ENCODE peak calls at places on chromosomes 16 and 17, in ten cellular contexts. One of them, this sample, is unnamed.

GRCh38 chr16:84448444-84448843 is 56.0 kb downstream of the MEAK7 start:
- DNase-seq in left ventricle myocardium inferior: no peak
- DNase-seq in right lobe of liver: no peak
- DNase-seq in IMR-90: no peak
- DNase-seq in brain microvascular endothelial cell: no peak
- DNase-seq in thoracic aorta: no peak
- DNase-seq in kidney: no peak
- DNase-seq in ovary: peak; percentile 19
- DNase-seq in dorsolateral prefrontal cortex: no peak
- DNase-seq in CD8-positive, alpha-beta T cell: no peak
- DNase-seq in this sample: peak; percentile 21

GRCh38 chr17:80851277-80851925 is 140.2 kb upstream of the CHMP6 start:
- DNase-seq in right lobe of liver: no peak
- DNase-seq in thoracic aorta: no peak
- DNase-seq in IMR-90: no peak
- DNase-seq in left ventricle myocardium inferior: no peak
- DNase-seq in brain microvascular endothelial cell: no peak
- DNase-seq in CD8-positive, alpha-beta T cell: no peak
- DNase-seq in dorsolateral prefrontal cortex: no peak
- DNase-seq in kidney: peak; percentile 47
- DNase-seq in ovary: peak; percentile 21
- DNase-seq in this sample: peak; percentile 30

GRCh38 chr16:58236231-58236690 is 38.4 kb upstream of the CSNK2A2 start:
- DNase-seq in CD8-positive, alpha-beta T cell: peak; percentile 72
- DNase-seq in brain microvascular endothelial cell: peak; percentile 63
- DNase-seq in ovary: peak; percentile 55
- DNase-seq in kidney: peak; percentile 80
- DNase-seq in dorsolateral prefrontal cortex: peak; percentile 68
- DNase-seq in thoracic aorta: peak; percentile 28
- DNase-seq in IMR-90: peak; percentile 51
- DNase-seq in left ventricle myocardium inferior: peak; percentile 61
- DNase-seq in right lobe of liver: peak; percentile 65
- DNase-seq in this sample: peak; percentile 74

GRCh38 chr16:30532285-30533145 is 2.1 kb downstream of the ZNF747 start:
- DNase-seq in right lobe of liver: no peak
- DNase-seq in left ventricle myocardium inferior: no peak
- DNase-seq in ovary: no peak
- DNase-seq in thoracic aorta: no peak
- DNase-seq in brain microvascular endothelial cell: no peak
- DNase-seq in kidney: peak; percentile 70
- DNase-seq in IMR-90: no peak
- DNase-seq in dorsolateral prefrontal cortex: no peak
- DNase-seq in CD8-positive, alpha-beta T cell: no peak
- DNase-seq in this sample: no peak

GRCh38 chr16:13036600-13036999 is 135.2 kb downstream of the SHISA9 start:
- DNase-seq in dorsolateral prefrontal cortex: no peak
- DNase-seq in CD8-positive, alpha-beta T cell: no peak
- DNase-seq in IMR-90: peak; percentile 11
- DNase-seq in brain microvascular endothelial cell: peak; percentile 9
- DNase-seq in left ventricle myocardium inferior: peak; percentile 19
- DNase-seq in kidney: no peak
- DNase-seq in thoracic aorta: no peak
- DNase-seq in ovary: no peak
- DNase-seq in right lobe of liver: peak; percentile 38
- DNase-seq in this sample: no peak

GRCh38 chr16:67694611-67695010 is 24.5 kb downstream of the GFOD2 start:
- DNase-seq in kidney: no peak
- DNase-seq in CD8-positive, alpha-beta T cell: no peak
- DNase-seq in dorsolateral prefrontal cortex: no peak
- DNase-seq in thoracic aorta: no peak
- DNase-seq in left ventricle myocardium inferior: no peak
- DNase-seq in brain microvascular endothelial cell: no peak
- DNase-seq in IMR-90: no peak
- DNase-seq in right lobe of liver: no peak
- DNase-seq in ovary: no peak
- DNase-seq in this sample: no peak

GRCh38 chr16:57643166-57643813 is 14.9 kb downstream of the ADGRG1 start:
- DNase-seq in left ventricle myocardium inferior: no peak
- DNase-seq in brain microvascular endothelial cell: peak; percentile 6
- DNase-seq in dorsolateral prefrontal cortex: no peak
- DNase-seq in kidney: no peak
- DNase-seq in thoracic aorta: no peak
- DNase-seq in CD8-positive, alpha-beta T cell: no peak
- DNase-seq in IMR-90: peak; percentile 70
- DNase-seq in ovary: no peak
- DNase-seq in right lobe of liver: no peak
- DNase-seq in this sample: peak; percentile 78

GRCh38 chr17:2090804-2091534 is 36.1 kb downstream of the HIC1 start:
- DNase-seq in dorsolateral prefrontal cortex: no peak
- DNase-seq in IMR-90: peak; percentile 97
- DNase-seq in left ventricle myocardium inferior: peak; percentile 64
- DNase-seq in kidney: peak; percentile 84
- DNase-seq in thoracic aorta: no peak
- DNase-seq in right lobe of liver: no peak
- DNase-seq in CD8-positive, alpha-beta T cell: no peak
- DNase-seq in ovary: peak; percentile 67
- DNase-seq in brain microvascular endothelial cell: peak; percentile 94
- DNase-seq in this sample: no peak

GRCh38 chr17:57911834-57912673 is 43.2 kb downstream of the CUEDC1 start:
- DNase-seq in CD8-positive, alpha-beta T cell: no peak
- DNase-seq in left ventricle myocardium inferior: peak; percentile 94
- DNase-seq in right lobe of liver: peak; percentile 83
- DNase-seq in thoracic aorta: peak; percentile 76
- DNase-seq in IMR-90: no peak
- DNase-seq in kidney: peak; percentile 94
- DNase-seq in brain microvascular endothelial cell: no peak
- DNase-seq in ovary: peak; percentile 82
- DNase-seq in dorsolateral prefrontal cortex: peak; percentile 84
- DNase-seq in this sample: peak; percentile 89

GRCh38 chr16:23597003-23597756 is 1.1 kb upstream of the NDUFAB1 start:
- DNase-seq in right lobe of liver: no peak
- DNase-seq in ovary: no peak
- DNase-seq in brain microvascular endothelial cell: no peak
- DNase-seq in kidney: no peak
- DNase-seq in CD8-positive, alpha-beta T cell: no peak
- DNase-seq in left ventricle myocardium inferior: peak; percentile 19
- DNase-seq in IMR-90: no peak
- DNase-seq in dorsolateral prefrontal cortex: no peak
- DNase-seq in thoracic aorta: no peak
- DNase-seq in this sample: no peak

GRCh38 chr17:51166198-51166986 is at the start of gene NME2:
- DNase-seq in brain microvascular endothelial cell: peak; percentile 74
- DNase-seq in left ventricle myocardium inferior: peak; percentile 91
- DNase-seq in ovary: peak; percentile 94
- DNase-seq in thoracic aorta: peak; percentile 60
- DNase-seq in kidney: peak; percentile 96
- DNase-seq in right lobe of liver: peak; percentile 93
- DNase-seq in dorsolateral prefrontal cortex: peak; percentile 57
- DNase-seq in CD8-positive, alpha-beta T cell: peak; percentile 81
- DNase-seq in IMR-90: peak; percentile 77
- DNase-seq in this sample: peak; percentile 97

GRCh38 chr17:28227278-28228108 is 91.5 kb upstream of the TMEM97 start:
- DNase-seq in dorsolateral prefrontal cortex: no peak
- DNase-seq in kidney: peak; percentile 91
- DNase-seq in IMR-90: no peak
- DNase-seq in brain microvascular endothelial cell: peak; percentile 32
- DNase-seq in left ventricle myocardium inferior: no peak
- DNase-seq in right lobe of liver: peak; percentile 71
- DNase-seq in CD8-positive, alpha-beta T cell: no peak
- DNase-seq in thoracic aorta: no peak
- DNase-seq in ovary: peak; percentile 79
- DNase-seq in this sample: peak; percentile 91

GRCh38 chr16:84144301-84144858 is 597 bp downstream of the HSDL1 start:
- DNase-seq in brain microvascular endothelial cell: no peak
- DNase-seq in CD8-positive, alpha-beta T cell: peak; percentile 63
- DNase-seq in kidney: peak; percentile 81
- DNase-seq in dorsolateral prefrontal cortex: no peak
- DNase-seq in IMR-90: peak; percentile 5
- DNase-seq in right lobe of liver: peak; percentile 46
- DNase-seq in thoracic aorta: no peak
- DNase-seq in left ventricle myocardium inferior: peak; percentile 32
- DNase-seq in ovary: peak; percentile 50
- DNase-seq in this sample: peak; percentile 76

GRCh38 chr17:81912441-81913309 is 1.5 kb upstream of the PCYT2 start:
- DNase-seq in IMR-90: no peak
- DNase-seq in kidney: no peak
- DNase-seq in dorsolateral prefrontal cortex: no peak
- DNase-seq in left ventricle myocardium inferior: no peak
- DNase-seq in ovary: no peak
- DNase-seq in CD8-positive, alpha-beta T cell: no peak
- DNase-seq in right lobe of liver: no peak
- DNase-seq in thoracic aorta: no peak
- DNase-seq in brain microvascular endothelial cell: no peak
- DNase-seq in this sample: no peak

GRCh38 chr17:41403409-41404023 is 6.1 kb upstream of the KRT31 start:
- DNase-seq in ovary: no peak
- DNase-seq in IMR-90: no peak
- DNase-seq in dorsolateral prefrontal cortex: no peak
- DNase-seq in left ventricle myocardium inferior: no peak
- DNase-seq in kidney: no peak
- DNase-seq in right lobe of liver: no peak
- DNase-seq in brain microvascular endothelial cell: no peak
- DNase-seq in CD8-positive, alpha-beta T cell: no peak
- DNase-seq in thoracic aorta: no peak
- DNase-seq in this sample: no peak

GRCh38 chr17:58786586-58787295 is 31.1 kb downstream of the PPM1E start:
- DNase-seq in IMR-90: peak; percentile 87
- DNase-seq in thoracic aorta: no peak
- DNase-seq in dorsolateral prefrontal cortex: no peak
- DNase-seq in right lobe of liver: no peak
- DNase-seq in left ventricle myocardium inferior: no peak
- DNase-seq in CD8-positive, alpha-beta T cell: no peak
- DNase-seq in kidney: no peak
- DNase-seq in ovary: no peak
- DNase-seq in brain microvascular endothelial cell: peak; percentile 91
- DNase-seq in this sample: no peak

GRCh38 chr17:6489016-6489550 is 44.8 kb downstream of the PIMREG start:
- DNase-seq in brain microvascular endothelial cell: no peak
- DNase-seq in thoracic aorta: no peak
- DNase-seq in IMR-90: no peak
- DNase-seq in dorsolateral prefrontal cortex: no peak
- DNase-seq in kidney: peak; percentile 11
- DNase-seq in CD8-positive, alpha-beta T cell: no peak
- DNase-seq in ovary: peak; percentile 36
- DNase-seq in right lobe of liver: no peak
- DNase-seq in left ventricle myocardium inferior: no peak
- DNase-seq in this sample: peak; percentile 12

GRCh38 chr17:40645291-40645690 is 2.3 kb downstream of the SMARCE1 start:
- DNase-seq in brain microvascular endothelial cell: no peak
- DNase-seq in dorsolateral prefrontal cortex: no peak
- DNase-seq in IMR-90: no peak
- DNase-seq in thoracic aorta: no peak
- DNase-seq in CD8-positive, alpha-beta T cell: no peak
- DNase-seq in ovary: no peak
- DNase-seq in left ventricle myocardium inferior: no peak
- DNase-seq in right lobe of liver: no peak
- DNase-seq in kidney: no peak
- DNase-seq in this sample: no peak

GRCh38 chr17:79989106-79989835 is 46.4 kb downstream of the TBC1D16 start:
- DNase-seq in ovary: peak; percentile 51
- DNase-seq in CD8-positive, alpha-beta T cell: no peak
- DNase-seq in dorsolateral prefrontal cortex: no peak
- DNase-seq in thoracic aorta: no peak
- DNase-seq in left ventricle myocardium inferior: no peak
- DNase-seq in kidney: peak; percentile 49
- DNase-seq in right lobe of liver: peak; percentile 19
- DNase-seq in IMR-90: no peak
- DNase-seq in brain microvascular endothelial cell: no peak
- DNase-seq in this sample: no peak

GRCh38 chr16:77548766-77549165 is 113.9 kb upstream of the ADAMTS18 start:
- DNase-seq in left ventricle myocardium inferior: no peak
- DNase-seq in kidney: no peak
- DNase-seq in dorsolateral prefrontal cortex: no peak
- DNase-seq in brain microvascular endothelial cell: no peak
- DNase-seq in ovary: no peak
- DNase-seq in right lobe of liver: no peak
- DNase-seq in thoracic aorta: no peak
- DNase-seq in CD8-positive, alpha-beta T cell: no peak
- DNase-seq in IMR-90: peak; percentile 5
- DNase-seq in this sample: no peak
- H3K4me3 ChIP-seq in left ventricle myocardium inferior: no peak overlapping the region
- H3K4me3 ChIP-seq in kidney: no peak overlapping the region
- H3K4me3 ChIP-seq in dorsolateral prefrontal cortex: no peak overlapping the region
- H3K4me3 ChIP-seq in brain microvascular endothelial cell: no peak overlapping the region
- H3K4me3 ChIP-seq in ovary: no peak overlapping the region
- H3K4me3 ChIP-seq in right lobe of liver: no peak overlapping the region
- H3K4me3 ChIP-seq in thoracic aorta: no peak overlapping the region
- H3K4me3 ChIP-seq in CD8-positive, alpha-beta T cell: no peak overlapping the region
- H3K4me3 ChIP-seq in IMR-90: no peak overlapping the region
- H3K4me3 ChIP-seq in this sample: no peak overlapping the region

GRCh38 chr17:3799181-3799627 is 1.8 kb downstream of the ITGAE start:
- DNase-seq in left ventricle myocardium inferior: no peak
- DNase-seq in brain microvascular endothelial cell: no peak
- DNase-seq in kidney: no peak
- DNase-seq in IMR-90: no peak
- DNase-seq in dorsolateral prefrontal cortex: no peak
- DNase-seq in CD8-positive, alpha-beta T cell: no peak
- DNase-seq in right lobe of liver: no peak
- DNase-seq in ovary: no peak
- DNase-seq in thoracic aorta: no peak
- DNase-seq in this sample: no peak
- TF ChIP-seq CTCF in left ventricle myocardium inferior: no peak
- TF ChIP-seq CTCF in brain microvascular endothelial cell: no peak
- TF ChIP-seq CTCF in kidney: no peak
- TF ChIP-seq CTCF in IMR-90: no peak
- TF ChIP-seq CTCF in dorsolateral prefrontal cortex: no peak
- TF ChIP-seq CTCF in CD8-positive, alpha-beta T cell: no peak
- TF ChIP-seq CTCF in right lobe of liver: no peak
- TF ChIP-seq CTCF in ovary: no peak
- TF ChIP-seq CTCF in thoracic aorta: no peak
- TF ChIP-seq CTCF in this sample: no peak

DNA sequence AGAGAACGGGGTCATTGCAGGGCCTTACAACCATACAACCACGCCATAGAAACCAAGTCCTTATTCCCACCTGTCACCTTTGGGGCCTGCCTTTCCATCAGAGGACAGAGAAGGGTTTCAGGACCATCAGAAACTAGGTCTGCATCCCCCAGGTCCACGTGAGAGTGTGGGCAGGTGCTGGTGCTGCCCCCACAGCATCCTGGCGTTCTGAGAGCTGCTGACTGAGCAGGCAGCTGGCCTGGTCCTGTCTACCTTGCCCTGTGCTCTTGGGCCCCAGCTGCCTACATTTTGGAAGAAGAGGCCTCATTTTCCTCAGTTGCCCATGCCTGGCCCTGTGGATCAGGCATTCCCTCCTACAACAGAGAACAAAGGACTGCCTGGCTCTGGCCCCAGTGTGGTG is 21.6 kb downstream of the ZNF276 start:
- DNase-seq in IMR-90: no peak
- DNase-seq in left ventricle myocardium inferior: no peak
- DNase-seq in dorsolateral prefrontal cortex: no peak
- DNase-seq in kidney: no peak
- DNase-seq in thoracic aorta: no peak
- DNase-seq in ovary: no peak
- DNase-seq in CD8-positive, alpha-beta T cell: no peak
- DNase-seq in right lobe of liver: no peak
- DNase-seq in brain microvascular endothelial cell: no peak
- DNase-seq in this sample: no peak
- H3K27ac ChIP-seq in IMR-90: no peak overlapping the region
- H3K27ac ChIP-seq in left ventricle myocardium inferior: no peak overlapping the region
- H3K27ac ChIP-seq in dorsolateral prefrontal cortex: peak overlapping the region; percentile 44
- H3K27ac ChIP-seq in kidney: no peak overlapping the region
- H3K27ac ChIP-seq in thoracic aorta: no peak overlapping the region
- H3K27ac ChIP-seq in ovary: no peak overlapping the region
- H3K27ac ChIP-seq in CD8-positive, alpha-beta T cell: peak overlapping the region; percentile 26
- H3K27ac ChIP-seq in right lobe of liver: no peak overlapping the region
- H3K27ac ChIP-seq in brain microvascular endothelial cell: no peak overlapping the region
- H3K27ac ChIP-seq in this sample: no peak overlapping the region

GRCh38 chr17:17206913-17207368 is 808 bp upstream of the PLD6 start:
- DNase-seq in left ventricle myocardium inferior: no peak
- DNase-seq in thoracic aorta: no peak
- DNase-seq in brain microvascular endothelial cell: no peak
- DNase-seq in dorsolateral prefrontal cortex: no peak
- DNase-seq in right lobe of liver: no peak
- DNase-seq in kidney: no peak
- DNase-seq in ovary: no peak
- DNase-seq in IMR-90: no peak
- DNase-seq in CD8-positive, alpha-beta T cell: no peak
- DNase-seq in this sample: no peak
- H3K4me3 ChIP-seq in left ventricle myocardium inferior: peak overlapping the region; percentile 68
- H3K4me3 ChIP-seq in thoracic aorta: peak overlapping the region; percentile 66
- H3K4me3 ChIP-seq in brain microvascular endothelial cell: no peak overlapping the region
- H3K4me3 ChIP-seq in dorsolateral prefrontal cortex: no peak overlapping the region
- H3K4me3 ChIP-seq in right lobe of liver: peak overlapping the region; percentile 21
- H3K4me3 ChIP-seq in kidney: no peak overlapping the region
- H3K4me3 ChIP-seq in ovary: no peak overlapping the region
- H3K4me3 ChIP-seq in IMR-90: no peak overlapping the region
- H3K4me3 ChIP-seq in CD8-positive, alpha-beta T cell: no peak overlapping the region
- H3K4me3 ChIP-seq in this sample: no peak overlapping the region

This sample was measured in upper lobe of right lung.